ENCODE peak calls at places on chromosomes 7 and 10, in four cellular contexts. I is GM12878, Z is SK-N-SH, U is K562. R is an unnamed sample.

GRCh38 chr10:108434818-108435217 is 1270.3 kb upstream of the SORCS1 start:
- DNase-seq in I (no peak), Z (no peak), U (no peak), R (no peak)

GRCh38 chr7:1555813-1556540 is at the start of gene TMEM184A:
- DNase-seq in I (no peak), Z (peak; percentile 88), U (peak; percentile 44), R (peak; percentile 55)

GRCh38 chr7:4103352-4104091 is 578.6 kb upstream of the FOXK1 start:
- DNase-seq in I (no peak), Z (peak; percentile 62), U (peak; percentile 43), R (no peak)

GRCh38 chr10:61181832-61182231 is 237.8 kb upstream of the RHOBTB1 start:
- DNase-seq in I (no peak), Z (no peak), U (no peak), R (no peak)

GRCh38 chr10:77409697-77410471 is 227.7 kb downstream of the KCNMA1 start:
- DNase-seq in I (no peak), Z (no peak), U (no peak), R (no peak)

GRCh38 chr7:129388353-129389098 is 45.7 kb upstream of the STRIP2 start:
- DNase-seq in I (no peak), Z (no peak), U (no peak), R (no peak)

GRCh38 chr10:12875100-12875499 is 126.4 kb downstream of the CCDC3 start:
- DNase-seq in I (no peak), Z (no peak), U (no peak), R (no peak)

GRCh38 chr10:36765777-36766176 is 359.6 kb upstream of the ANKRD30A start:
- DNase-seq in I (no peak), Z (no peak), U (no peak), R (no peak)

GRCh38 chr7:27532256-27532783 is 130.4 kb downstream of the HIBADH start:
- DNase-seq in I (no peak), Z (no peak), U (no peak), R (no peak)

GRCh38 chr7:51299391-51300133 is 17.0 kb downstream of the COBL start:
- DNase-seq in I (no peak), Z (no peak), U (no peak), R (no peak)

GRCh38 chr7:71272509-71273214 is 140.7 kb downstream of the GALNT17 start:
- DNase-seq in I (no peak), Z (no peak), U (no peak), R (no peak)

GRCh38 chr7:44995555-44996493 is 4.2 kb upstream of the CCM2 start:
- DNase-seq in I (peak; percentile 52), Z (no peak), U (no peak), R (no peak)
- TF ChIP-seq GABPA in I (no peak), Z (no peak), U (peak; percentile 4), R (no peak)

DNA sequence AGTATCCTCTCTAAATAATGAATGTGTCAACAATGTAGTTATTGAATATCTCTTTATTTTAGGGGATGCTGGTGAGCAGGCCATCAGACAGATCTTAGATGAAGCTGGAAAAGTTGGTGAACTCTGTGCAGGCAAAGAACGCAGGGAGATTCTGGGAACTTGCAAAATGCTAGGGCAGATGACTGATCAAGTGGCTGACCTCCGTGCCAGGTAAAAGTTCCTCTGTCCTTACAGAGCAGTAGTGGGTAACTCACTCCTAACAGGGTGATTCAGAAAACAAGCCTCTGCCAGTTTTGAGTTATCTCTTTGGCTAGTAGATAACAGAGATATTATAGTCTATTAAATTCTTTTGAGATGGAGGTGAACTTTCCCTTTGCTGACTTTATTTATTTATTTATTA is 67.3 kb downstream of the AP3M1 start:
- DNase-seq in I (no peak), Z (no peak), U (no peak), R (no peak)
- TF ChIP-seq REST in I (no peak), Z (no peak), U (no peak), R (no peak)

GRCh38 chr10:30176182-30176581 is 116.8 kb upstream of the JCAD start:
- DNase-seq in I (no peak), Z (no peak), U (no peak), R (no peak)
- TF ChIP-seq GABPA in I (no peak), Z (no peak), U (no peak), R (no peak)

GRCh38 chr10:98167191-98167590 is 32.7 kb downstream of the R3HCC1L start:
- DNase-seq in I (no peak), Z (no peak), U (no peak), R (no peak)
- TF ChIP-seq REST in I (no peak), Z (no peak), U (no peak), R (no peak)

DNA sequence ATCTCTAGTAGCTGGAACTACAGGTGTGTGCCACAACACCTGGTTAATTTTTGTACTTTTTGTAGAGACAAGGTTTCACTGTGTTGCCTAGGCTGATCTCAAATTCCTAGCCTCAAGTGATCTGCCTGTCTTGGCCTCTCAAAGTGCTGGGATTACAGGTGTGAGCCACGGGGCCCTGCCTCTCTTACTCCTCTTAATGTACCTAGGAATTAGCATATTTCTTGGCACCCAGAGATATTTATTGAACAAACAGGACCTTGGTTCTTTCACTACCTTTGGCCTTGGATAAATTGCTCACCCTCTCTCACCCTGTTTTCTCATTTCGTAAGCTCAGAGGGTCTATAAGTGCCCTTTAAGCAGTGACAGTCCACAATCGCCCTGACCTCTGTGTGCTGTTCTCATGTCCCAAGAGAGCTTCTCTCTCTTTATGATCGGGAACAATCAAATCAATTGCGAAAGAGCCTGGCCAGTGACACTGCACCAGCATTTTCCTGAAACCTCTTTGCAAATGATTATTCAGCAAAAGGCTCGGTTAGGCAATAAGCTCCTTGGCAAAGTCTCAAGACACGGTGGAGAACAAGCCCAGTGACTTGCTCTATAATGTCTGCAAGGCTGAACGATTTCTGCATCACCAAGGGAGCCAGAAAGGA is 117.7 kb downstream of the APBB1IP start:
- DNase-seq in I (no peak), Z (no peak), U (no peak), R (peak; percentile 90)
- TF ChIP-seq GABPA in I (no peak), Z (no peak), U (no peak), R (no peak)

GRCh38 chr7:105012503-105013282 is 1.3 kb upstream of the KMT2E start:
- DNase-seq in I (peak; percentile 97), Z (peak; percentile 98), U (peak; percentile 99), R (peak; percentile 100)

GRCh38 chr7:105015631-105015965 is 1.6 kb downstream of the KMT2E start:
- DNase-seq in I (no peak), Z (peak; percentile 66), U (peak; percentile 44), R (no peak)

GRCh38 chr7:105013283-105013817 is 655 bp upstream of the KMT2E start:
- DNase-seq in I (peak; percentile 66), Z (peak; percentile 95), U (peak; percentile 91), R (peak; percentile 82)

GRCh38 chr7:105014725-105015630 is 973 bp downstream of the KMT2E start:
- DNase-seq in I (no peak), Z (peak; percentile 57), U (peak; percentile 45), R (peak; percentile 56)

GRCh38 chr7:105013818-105014724 is at the start of gene KMT2E:
- DNase-seq in I (peak; percentile 59), Z (peak; percentile 92), U (peak; percentile 83), R (peak; percentile 61)
- TF ChIP-seq REST in I (no peak), Z (peak; percentile 62), U (no peak), R (peak; percentile 41)

DNA sequence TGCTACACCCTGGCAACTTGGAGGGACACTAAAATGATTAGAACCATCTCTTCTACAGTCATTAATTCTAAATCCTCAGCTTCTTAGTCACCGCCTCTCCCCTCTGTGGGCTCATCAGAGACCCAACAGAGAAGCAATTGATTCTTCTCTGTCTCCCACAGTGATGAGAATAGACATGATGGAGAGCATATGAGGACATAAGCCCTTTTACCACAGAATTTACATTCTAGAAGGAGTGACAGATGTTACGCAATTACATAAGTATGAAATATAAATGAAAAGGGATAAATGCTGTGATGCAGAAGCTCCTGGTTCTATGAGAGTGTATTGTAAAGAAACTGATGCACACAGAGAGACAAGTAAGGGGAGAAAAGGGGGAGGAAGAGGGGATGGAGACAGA is 18.1 kb upstream of the ABCB5 start:
- DNase-seq in I (no peak), Z (no peak), U (no peak), R (no peak)
- TF ChIP-seq GABPA in I (no peak), Z (no peak), U (no peak), R (no peak)

DNA sequence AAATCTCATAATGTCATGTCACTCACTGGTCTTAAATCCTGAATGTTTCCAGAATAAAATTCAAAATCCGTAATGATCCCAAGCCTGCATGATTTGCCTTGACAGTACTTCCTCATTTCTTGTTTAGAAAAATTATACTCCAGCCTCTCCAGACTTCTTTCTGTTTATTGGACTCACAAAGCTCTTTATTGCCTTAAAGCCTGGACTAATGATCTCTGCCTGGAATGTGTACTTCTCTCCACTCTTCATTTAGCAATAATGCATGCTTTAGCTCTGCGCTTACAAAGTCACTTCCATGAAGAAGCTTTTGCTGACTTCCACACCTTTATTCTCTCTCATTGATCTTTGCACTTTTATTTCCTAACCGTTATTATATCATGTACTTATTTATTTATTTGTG is 27.4 kb upstream of the SLC26A3 start:
- DNase-seq in I (no peak), Z (no peak), U (no peak), R (no peak)
- TF ChIP-seq REST in I (no peak), Z (no peak), U (no peak), R (no peak)

GRCh38 chr7:19066109-19066508 is 51.3 kb downstream of the TWIST1 start:
- DNase-seq in I (no peak), Z (no peak), U (no peak), R (no peak)

GRCh38 chr7:19069842-19070241 is 47.6 kb downstream of the TWIST1 start:
- DNase-seq in I (no peak), Z (no peak), U (no peak), R (no peak)
- TF ChIP-seq GABPA in I (no peak), Z (no peak), U (no peak), R (no peak)

GRCh38 chr7:143222782-143223181 is 945 bp downstream of the TAS2R40 start:
- DNase-seq in I (no peak), Z (no peak), U (no peak), R (peak; percentile 91)

GRCh38 chr7:143225047-143225446 is 3.2 kb downstream of the TAS2R40 start:
- DNase-seq in I (no peak), Z (no peak), U (no peak), R (no peak)

GRCh38 chr7:143223784-143224183 is 1.9 kb downstream of the TAS2R40 start:
- DNase-seq in I (no peak), Z (no peak), U (no peak), R (no peak)

GRCh38 chr7:143217806-143218205 is 4.0 kb upstream of the TAS2R40 start:
- DNase-seq in I (no peak), Z (no peak), U (no peak), R (no peak)

DNA sequence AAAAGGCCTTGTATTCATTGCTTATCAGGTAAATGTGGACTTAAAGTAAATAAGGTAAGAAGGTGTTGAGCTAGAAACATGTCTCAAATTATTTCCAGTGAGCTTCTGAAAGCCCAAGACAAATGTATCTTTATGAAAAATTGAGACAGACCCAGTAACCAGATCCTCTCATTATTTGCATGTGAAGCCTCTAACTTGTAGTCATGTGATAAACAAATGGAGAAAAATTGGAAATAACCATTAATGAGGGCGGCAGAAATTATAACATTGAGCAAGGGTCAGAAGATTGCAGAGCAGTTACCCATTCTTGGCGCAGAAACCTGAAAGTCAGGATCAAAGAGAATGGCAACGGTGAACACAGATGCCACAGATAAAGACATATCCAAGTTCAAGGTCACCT is at the start of gene TAS2R40:
- DNase-seq in I (no peak), Z (no peak), U (no peak), R (no peak)
- TF ChIP-seq REST in I (no peak), Z (no peak), U (no peak), R (no peak)

R was measured in HL-60.